ENCODE peak calls at places on chromosomes 7 and 10, in eight cellular contexts. A, V, I, U, H, R, C and B are unnamed samples.

GRCh38 chr7:36985866-36986402 is 261.6 kb upstream of the AOAH start:
- DNase-seq in U (no peak), H (no peak), A (no peak), C (no peak), V (no peak), I (no peak), R (no peak), B (no peak)

GRCh38 chr10:21364196-21365114 is 161.0 kb downstream of the SKIDA1 start:
- DNase-seq in I (no peak), V (no peak), R (no peak), H (peak), A (no peak), U (peak), C (peak), B (no peak)

GRCh38 chr7:130152270-130153141 is 52.7 kb downstream of the TMEM209 start:
- DNase-seq in V (no peak), H (no peak), U (peak), C (no peak), A (peak), I (no peak), R (no peak), B (no peak)

GRCh38 chr7:133036290-133036689 is 45.6 kb downstream of the CHCHD3 start:
- DNase-seq in H (no peak), R (no peak), A (no peak), U (no peak), I (no peak), C (no peak), V (no peak), B (no peak)

GRCh38 chr7:8212638-8213037 is 49.3 kb downstream of the ICA1 start:
- DNase-seq in U (no peak), H (no peak), A (no peak), I (no peak), R (no peak), C (no peak), V (no peak), B (no peak)

GRCh38 chr7:26200113-26200443 is 468 bp downstream of the HNRNPA2B1 start:
- DNase-seq in I (peak), U (no peak), R (peak), A (peak), H (no peak), V (peak), C (no peak), B (peak)

GRCh38 chr7:46160861-46161260 is 239.8 kb upstream of the IGFBP3 start:
- DNase-seq in U (no peak), C (no peak), H (no peak), V (no peak), I (no peak), A (no peak), R (no peak), B (no peak)

GRCh38 chr7:29917583-29917982 is 72.0 kb downstream of the SCRN1 start:
- DNase-seq in A (no peak), U (no peak), H (no peak), I (no peak), R (no peak), V (no peak), C (no peak), B (no peak)

GRCh38 chr7:81492910-81493309 is 276.9 kb downstream of the HGF start:
- DNase-seq in R (no peak), I (no peak), U (no peak), H (no peak), V (no peak), C (no peak), A (no peak), B (no peak)

GRCh38 chr10:124354411-124355382 is 64.0 kb downstream of the OAT start:
- DNase-seq in A (peak), U (peak), C (peak), R (peak), H (peak), I (peak), V (peak), B (peak)

GRCh38 chr7:126937196-126937595 is 315.5 kb downstream of the GRM8 start:
- DNase-seq in V (no peak), I (no peak), A (no peak), U (no peak), R (no peak), H (no peak), C (no peak), B (no peak)

GRCh38 chr10:61320996-61321395 is 132.2 kb downstream of the TMEM26 start:
- DNase-seq in R (no peak), C (no peak), H (no peak), A (no peak), V (no peak), I (no peak), U (no peak), B (no peak)

GRCh38 chr7:155467846-155468821 is 10.2 kb downstream of the EN2 start:
- DNase-seq in R (no peak), U (no peak), H (no peak), C (no peak), A (no peak), V (no peak), I (no peak), B (peak)
- H3K4me3 ChIP-seq in R (no peak), U (no peak), H (peak), C (no peak), A (peak), V (peak), I (no peak), B (peak)

GRCh38 chr10:71729023-71729649 is 9.6 kb upstream of the C10orf105 start:
- DNase-seq in U (no peak), V (peak), A (no peak), C (no peak), H (peak), R (no peak), I (no peak), B (peak)

GRCh38 chr10:71725998-71726672 is 6.6 kb upstream of the C10orf105 start:
- DNase-seq in U (peak), A (peak), H (peak), C (no peak), I (no peak), V (no peak), R (no peak), B (no peak)

GRCh38 chr10:71726673-71727428 is 7.3 kb upstream of the C10orf105 start:
- DNase-seq in H (no peak), V (no peak), C (no peak), U (no peak), I (no peak), A (peak), R (no peak), B (no peak)

GRCh38 chr10:71728218-71728737 is 8.7 kb upstream of the C10orf105 start:
- DNase-seq in I (no peak), V (no peak), A (no peak), H (peak), R (no peak), C (no peak), U (no peak), B (no peak)

DNA sequence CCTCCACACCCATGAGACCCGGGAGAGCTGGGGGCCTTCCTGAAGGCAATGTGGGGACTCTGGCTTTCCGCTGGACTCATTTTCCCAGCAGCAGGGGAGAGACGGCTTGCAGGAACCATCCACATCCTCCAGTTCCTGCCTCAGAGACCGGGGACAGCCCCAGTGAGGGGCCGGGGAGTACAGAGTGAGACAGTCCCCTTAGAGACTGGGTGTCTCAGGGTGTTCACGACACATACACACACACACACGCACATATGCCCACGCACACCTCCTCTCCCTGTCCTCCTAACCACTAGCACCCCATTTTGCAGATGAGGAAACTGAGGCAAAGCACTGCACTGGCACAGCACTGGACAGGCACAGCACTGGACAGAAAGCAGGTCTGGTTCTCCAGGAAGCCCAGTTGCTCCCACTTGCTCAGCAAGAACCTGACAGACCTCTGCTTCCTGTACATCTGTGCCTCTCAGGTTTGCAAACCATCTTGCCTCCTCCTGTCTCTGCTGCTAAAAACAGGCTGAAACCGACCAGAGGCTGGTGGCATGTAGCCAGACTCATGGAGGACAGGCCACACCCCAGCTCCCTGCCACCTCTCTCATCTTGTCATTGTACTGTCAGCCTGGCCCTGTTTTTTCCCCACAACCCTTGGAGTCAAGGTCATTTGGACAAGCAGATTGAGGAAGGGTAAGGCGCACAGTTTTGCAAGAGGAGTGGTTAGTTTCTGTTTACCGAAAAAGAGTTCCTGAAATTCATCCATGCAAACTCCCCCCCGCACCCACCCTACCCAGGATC is 8.0 kb upstream of the C10orf105 start:
- DNase-seq in V (no peak), C (no peak), A (peak), R (peak), I (peak), U (no peak), H (no peak), B (no peak)
- TF ChIP-seq POLR2A in V (no peak), C (no peak), A (no peak), R (no peak), I (no peak), U (no peak), H (no peak), B (no peak)

GRCh38 chr7:1225462-1226154 is 7.1 kb upstream of the UNCX start:
- DNase-seq in C (no peak), R (no peak), A (no peak), H (peak), U (no peak), V (no peak), I (no peak), B (no peak)
- H3K4me3 ChIP-seq in C (no peak), R (no peak), A (no peak), H (no peak), U (no peak), V (no peak), I (no peak), B (no peak)

GRCh38 chr7:2688409-2689342 is 674 bp downstream of the AMZ1 start:
- DNase-seq in R (no peak), A (no peak), C (no peak), U (no peak), I (no peak), V (no peak), H (no peak), B (peak)
- TF ChIP-seq POLR2A in R (no peak), A (no peak), C (no peak), U (no peak), I (no peak), V (no peak), H (no peak), B (no peak)

GRCh38 chr10:49301302-49301701 is 2.3 kb downstream of the C10orf71 start:
- DNase-seq in R (no peak), H (no peak), V (peak), U (no peak), A (no peak), I (no peak), C (no peak), B (no peak)

GRCh38 chr10:49298666-49298989 is 342 bp upstream of the C10orf71 start:
- DNase-seq in C (no peak), I (peak), A (no peak), V (no peak), R (no peak), H (no peak), U (no peak), B (no peak)

GRCh38 chr10:49299816-49300139 is 808 bp downstream of the C10orf71 start:
- DNase-seq in U (no peak), R (no peak), C (no peak), A (peak), H (no peak), V (no peak), I (no peak), B (no peak)

GRCh38 chr10:49298990-49299815 is at the start of gene C10orf71:
- DNase-seq in H (no peak), I (no peak), U (peak), C (no peak), V (no peak), R (no peak), A (no peak), B (no peak)

DNA sequence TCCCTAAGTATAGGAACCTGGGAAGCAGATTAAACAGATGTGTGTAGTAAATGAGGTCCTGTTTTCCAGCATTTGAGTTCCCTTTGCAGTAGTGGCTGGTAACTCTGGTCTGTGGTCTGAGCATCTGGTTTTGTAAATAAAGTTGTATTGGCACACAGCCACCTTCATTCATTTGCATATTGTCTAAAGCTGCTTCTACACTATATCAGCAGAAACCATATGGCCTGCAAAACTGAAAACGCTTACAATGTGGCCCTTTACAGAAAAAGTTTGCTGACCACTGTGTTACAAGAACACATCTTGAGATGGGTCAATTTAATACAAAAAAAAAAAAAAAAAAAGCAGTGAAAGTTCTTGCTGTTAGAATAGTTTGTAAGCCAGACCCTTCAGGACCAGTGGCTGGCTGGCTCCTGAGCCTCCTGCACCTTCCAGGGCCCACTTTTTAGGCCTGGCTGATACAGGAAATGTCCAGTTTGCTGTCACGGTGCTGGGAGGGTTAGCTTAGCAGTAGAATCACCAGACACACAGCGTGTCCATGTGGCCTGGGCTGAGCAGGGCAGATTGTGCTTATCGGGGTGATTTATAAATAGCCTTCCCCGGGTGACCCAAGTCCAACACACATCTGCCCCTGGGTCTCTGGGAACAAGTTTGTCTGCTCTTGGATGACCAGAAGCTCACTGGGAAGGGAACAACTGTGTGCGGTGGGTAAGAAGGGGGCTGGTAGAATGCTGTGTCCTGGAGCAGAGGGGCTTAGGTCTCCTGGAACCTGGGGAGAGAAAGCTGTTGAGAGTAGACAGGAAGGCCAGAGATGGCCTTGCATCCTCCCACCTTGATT is 1.4 kb downstream of the C10orf71 start:
- DNase-seq in C (no peak), A (peak), I (no peak), H (no peak), V (peak), R (no peak), U (peak), B (no peak)
- H3K4me3 ChIP-seq in C (no peak), A (no peak), I (no peak), H (no peak), V (peak), R (no peak), U (no peak), B (no peak)

GRCh38 chr10:44995914-44996633 is 4.6 kb upstream of the ZNF22 start:
- DNase-seq in U (peak), V (peak), H (no peak), A (no peak), R (peak), I (peak), C (no peak), B (peak)
- TF ChIP-seq POLR2A in U (no peak), V (no peak), H (no peak), A (no peak), R (no peak), I (no peak), C (no peak), B (no peak)